ENCODE peak calls at places on chromosomes 5 and 9, in nine cellular contexts. One of them, this sample, is unnamed.

GRCh38 chr9:132832171-132832570 is 45.9 kb downstream of the AK8 start:
- DNase-seq in fibroblast of villous mesenchyme: no peak
- DNase-seq in cardiac fibroblast: no peak
- DNase-seq in HCT116: no peak
- DNase-seq in AG09319: no peak
- DNase-seq in prostate gland: no peak
- DNase-seq in neural progenitor cell: no peak
- DNase-seq in HFFc6: no peak
- DNase-seq in CD8-positive, alpha-beta T cell: no peak
- DNase-seq in this sample: no peak

GRCh38 chr5:170293273-170293672 is 4.3 kb downstream of the LCP2 start:
- DNase-seq in CD8-positive, alpha-beta T cell: no peak
- DNase-seq in AG09319: no peak
- DNase-seq in cardiac fibroblast: no peak
- DNase-seq in fibroblast of villous mesenchyme: no peak
- DNase-seq in HFFc6: no peak
- DNase-seq in neural progenitor cell: no peak
- DNase-seq in HCT116: no peak
- DNase-seq in prostate gland: no peak
- DNase-seq in this sample: peak

GRCh38 chr9:125889122-125889523 is 141.9 kb downstream of the PBX3 start:
- DNase-seq in neural progenitor cell: peak
- DNase-seq in CD8-positive, alpha-beta T cell: peak
- DNase-seq in HCT116: no peak
- DNase-seq in AG09319: no peak
- DNase-seq in cardiac fibroblast: peak
- DNase-seq in fibroblast of villous mesenchyme: peak
- DNase-seq in prostate gland: no peak
- DNase-seq in HFFc6: no peak
- DNase-seq in this sample: peak

GRCh38 chr5:180291234-180291940 is 496 bp downstream of the MAPK9 start:
- DNase-seq in fibroblast of villous mesenchyme: no peak
- DNase-seq in CD8-positive, alpha-beta T cell: no peak
- DNase-seq in cardiac fibroblast: no peak
- DNase-seq in AG09319: no peak
- DNase-seq in HFFc6: no peak
- DNase-seq in neural progenitor cell: peak
- DNase-seq in HCT116: no peak
- DNase-seq in prostate gland: no peak
- DNase-seq in this sample: no peak

GRCh38 chr5:757346-757930 is 27.1 kb downstream of the ZDHHC11B start:
- DNase-seq in prostate gland: no peak
- DNase-seq in cardiac fibroblast: no peak
- DNase-seq in AG09319: no peak
- DNase-seq in neural progenitor cell: peak
- DNase-seq in HCT116: no peak
- DNase-seq in fibroblast of villous mesenchyme: no peak
- DNase-seq in CD8-positive, alpha-beta T cell: no peak
- DNase-seq in HFFc6: no peak
- DNase-seq in this sample: peak

GRCh38 chr9:133521122-133522072 is 3.4 kb downstream of the MYMK start:
- DNase-seq in AG09319: no peak
- DNase-seq in fibroblast of villous mesenchyme: no peak
- DNase-seq in CD8-positive, alpha-beta T cell: no peak
- DNase-seq in prostate gland: no peak
- DNase-seq in HFFc6: no peak
- DNase-seq in neural progenitor cell: no peak
- DNase-seq in cardiac fibroblast: no peak
- DNase-seq in HCT116: no peak
- DNase-seq in this sample: no peak

GRCh38 chr5:39423331-39423751 is 1.4 kb downstream of the DAB2 start:
- DNase-seq in neural progenitor cell: peak
- DNase-seq in fibroblast of villous mesenchyme: no peak
- DNase-seq in CD8-positive, alpha-beta T cell: no peak
- DNase-seq in AG09319: no peak
- DNase-seq in HFFc6: no peak
- DNase-seq in prostate gland: no peak
- DNase-seq in HCT116: no peak
- DNase-seq in cardiac fibroblast: no peak
- DNase-seq in this sample: no peak

GRCh38 chr5:103962023-103962422 is 399.4 kb upstream of the NUDT12 start:
- DNase-seq in AG09319: no peak
- DNase-seq in cardiac fibroblast: no peak
- DNase-seq in CD8-positive, alpha-beta T cell: no peak
- DNase-seq in HCT116: no peak
- DNase-seq in fibroblast of villous mesenchyme: no peak
- DNase-seq in prostate gland: no peak
- DNase-seq in neural progenitor cell: no peak
- DNase-seq in HFFc6: no peak
- DNase-seq in this sample: no peak

GRCh38 chr5:139808481-139809330 is 13.1 kb downstream of the PSD2 start:
- DNase-seq in fibroblast of villous mesenchyme: peak
- DNase-seq in CD8-positive, alpha-beta T cell: no peak
- DNase-seq in AG09319: no peak
- DNase-seq in HCT116: no peak
- DNase-seq in HFFc6: peak
- DNase-seq in cardiac fibroblast: peak
- DNase-seq in neural progenitor cell: peak
- DNase-seq in prostate gland: no peak
- DNase-seq in this sample: no peak

GRCh38 chr5:43601454-43602260 is 1.3 kb upstream of the NNT start:
- DNase-seq in cardiac fibroblast: peak
- DNase-seq in neural progenitor cell: no peak
- DNase-seq in HCT116: no peak
- DNase-seq in fibroblast of villous mesenchyme: peak
- DNase-seq in CD8-positive, alpha-beta T cell: no peak
- DNase-seq in AG09319: no peak
- DNase-seq in prostate gland: no peak
- DNase-seq in HFFc6: peak
- DNase-seq in this sample: no peak

DNA sequence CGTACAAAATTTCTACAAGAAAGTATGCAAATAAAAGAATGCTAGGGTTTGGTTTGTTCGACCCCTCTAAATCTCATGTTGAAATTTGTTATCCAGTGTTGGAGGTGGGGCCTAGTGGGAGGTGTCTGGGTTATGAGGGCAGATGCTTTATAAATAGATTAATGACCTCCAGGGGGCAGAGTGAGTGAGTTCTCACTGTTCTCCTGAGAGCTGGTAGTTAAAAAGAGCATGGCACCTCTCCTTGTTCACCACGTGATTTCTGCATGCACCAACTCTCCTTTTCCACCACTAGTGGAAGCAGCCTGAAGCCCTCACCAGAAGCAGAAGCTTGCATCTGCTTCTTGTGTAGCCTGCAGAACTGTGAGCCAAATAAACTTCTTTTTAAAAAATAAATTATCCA is 50.4 kb upstream of the FAM170A start:
- DNase-seq in HCT116: peak
- DNase-seq in neural progenitor cell: peak
- DNase-seq in prostate gland: no peak
- DNase-seq in CD8-positive, alpha-beta T cell: no peak
- DNase-seq in cardiac fibroblast: peak
- DNase-seq in AG09319: no peak
- DNase-seq in HFFc6: peak
- DNase-seq in fibroblast of villous mesenchyme: peak
- DNase-seq in this sample: no peak
- TF ChIP-seq CTCF in HCT116: peak
- TF ChIP-seq CTCF in neural progenitor cell: peak
- TF ChIP-seq CTCF in prostate gland: no peak
- TF ChIP-seq CTCF in CD8-positive, alpha-beta T cell: no peak
- TF ChIP-seq CTCF in cardiac fibroblast: no peak
- TF ChIP-seq CTCF in AG09319: no peak
- TF ChIP-seq CTCF in HFFc6: peak
- TF ChIP-seq CTCF in fibroblast of villous mesenchyme: peak
- TF ChIP-seq CTCF in this sample: no peak

GRCh38 chr5:177444106-177445051 is 2.2 kb upstream of the PRR7 start:
- DNase-seq in neural progenitor cell: no peak
- DNase-seq in fibroblast of villous mesenchyme: no peak
- DNase-seq in HFFc6: no peak
- DNase-seq in CD8-positive, alpha-beta T cell: no peak
- DNase-seq in AG09319: no peak
- DNase-seq in prostate gland: no peak
- DNase-seq in cardiac fibroblast: no peak
- DNase-seq in HCT116: no peak
- DNase-seq in this sample: no peak

GRCh38 chr5:177442066-177442836 is 4.4 kb upstream of the PRR7 start:
- DNase-seq in AG09319: no peak
- DNase-seq in cardiac fibroblast: no peak
- DNase-seq in prostate gland: no peak
- DNase-seq in HFFc6: no peak
- DNase-seq in HCT116: no peak
- DNase-seq in fibroblast of villous mesenchyme: no peak
- DNase-seq in CD8-positive, alpha-beta T cell: no peak
- DNase-seq in neural progenitor cell: no peak
- DNase-seq in this sample: no peak

GRCh38 chr5:177445052-177446016 is 1.3 kb upstream of the PRR7 start:
- DNase-seq in fibroblast of villous mesenchyme: no peak
- DNase-seq in HFFc6: no peak
- DNase-seq in CD8-positive, alpha-beta T cell: no peak
- DNase-seq in cardiac fibroblast: no peak
- DNase-seq in AG09319: no peak
- DNase-seq in neural progenitor cell: no peak
- DNase-seq in HCT116: no peak
- DNase-seq in prostate gland: no peak
- DNase-seq in this sample: no peak

GRCh38 chr5:177440990-177441780 is 5.4 kb upstream of the PRR7 start:
- DNase-seq in neural progenitor cell: no peak
- DNase-seq in prostate gland: no peak
- DNase-seq in HFFc6: no peak
- DNase-seq in HCT116: no peak
- DNase-seq in fibroblast of villous mesenchyme: no peak
- DNase-seq in AG09319: no peak
- DNase-seq in CD8-positive, alpha-beta T cell: no peak
- DNase-seq in cardiac fibroblast: no peak
- DNase-seq in this sample: no peak

GRCh38 chr5:177443144-177443983 is 3.2 kb upstream of the PRR7 start:
- DNase-seq in AG09319: no peak
- DNase-seq in fibroblast of villous mesenchyme: no peak
- DNase-seq in HCT116: no peak
- DNase-seq in prostate gland: no peak
- DNase-seq in HFFc6: no peak
- DNase-seq in neural progenitor cell: no peak
- DNase-seq in cardiac fibroblast: no peak
- DNase-seq in CD8-positive, alpha-beta T cell: no peak
- DNase-seq in this sample: no peak
- TF ChIP-seq CTCF in AG09319: no peak
- TF ChIP-seq CTCF in fibroblast of villous mesenchyme: no peak
- TF ChIP-seq CTCF in HCT116: no peak
- TF ChIP-seq CTCF in prostate gland: no peak
- TF ChIP-seq CTCF in HFFc6: no peak
- TF ChIP-seq CTCF in neural progenitor cell: no peak
- TF ChIP-seq CTCF in cardiac fibroblast: no peak
- TF ChIP-seq CTCF in CD8-positive, alpha-beta T cell: no peak
- TF ChIP-seq CTCF in this sample: no peak

GRCh38 chr9:12698986-12699385 is 5.8 kb downstream of the TYRP1 start:
- DNase-seq in cardiac fibroblast: peak
- DNase-seq in fibroblast of villous mesenchyme: no peak
- DNase-seq in HFFc6: no peak
- DNase-seq in CD8-positive, alpha-beta T cell: no peak
- DNase-seq in neural progenitor cell: no peak
- DNase-seq in AG09319: no peak
- DNase-seq in prostate gland: no peak
- DNase-seq in HCT116: no peak
- DNase-seq in this sample: no peak

GRCh38 chr9:12703996-12704395 is 10.8 kb downstream of the TYRP1 start:
- DNase-seq in AG09319: no peak
- DNase-seq in CD8-positive, alpha-beta T cell: no peak
- DNase-seq in fibroblast of villous mesenchyme: no peak
- DNase-seq in HFFc6: no peak
- DNase-seq in prostate gland: no peak
- DNase-seq in neural progenitor cell: no peak
- DNase-seq in cardiac fibroblast: no peak
- DNase-seq in HCT116: no peak
- DNase-seq in this sample: no peak

GRCh38 chr9:12705738-12706391 is 12.7 kb downstream of the TYRP1 start:
- DNase-seq in prostate gland: no peak
- DNase-seq in CD8-positive, alpha-beta T cell: no peak
- DNase-seq in HCT116: no peak
- DNase-seq in AG09319: no peak
- DNase-seq in fibroblast of villous mesenchyme: no peak
- DNase-seq in HFFc6: no peak
- DNase-seq in cardiac fibroblast: no peak
- DNase-seq in neural progenitor cell: no peak
- DNase-seq in this sample: no peak

GRCh38 chr9:12699529-12699928 is 6.3 kb downstream of the TYRP1 start:
- DNase-seq in AG09319: no peak
- DNase-seq in prostate gland: no peak
- DNase-seq in HCT116: no peak
- DNase-seq in fibroblast of villous mesenchyme: peak
- DNase-seq in cardiac fibroblast: peak
- DNase-seq in CD8-positive, alpha-beta T cell: no peak
- DNase-seq in HFFc6: peak
- DNase-seq in neural progenitor cell: no peak
- DNase-seq in this sample: no peak

DNA sequence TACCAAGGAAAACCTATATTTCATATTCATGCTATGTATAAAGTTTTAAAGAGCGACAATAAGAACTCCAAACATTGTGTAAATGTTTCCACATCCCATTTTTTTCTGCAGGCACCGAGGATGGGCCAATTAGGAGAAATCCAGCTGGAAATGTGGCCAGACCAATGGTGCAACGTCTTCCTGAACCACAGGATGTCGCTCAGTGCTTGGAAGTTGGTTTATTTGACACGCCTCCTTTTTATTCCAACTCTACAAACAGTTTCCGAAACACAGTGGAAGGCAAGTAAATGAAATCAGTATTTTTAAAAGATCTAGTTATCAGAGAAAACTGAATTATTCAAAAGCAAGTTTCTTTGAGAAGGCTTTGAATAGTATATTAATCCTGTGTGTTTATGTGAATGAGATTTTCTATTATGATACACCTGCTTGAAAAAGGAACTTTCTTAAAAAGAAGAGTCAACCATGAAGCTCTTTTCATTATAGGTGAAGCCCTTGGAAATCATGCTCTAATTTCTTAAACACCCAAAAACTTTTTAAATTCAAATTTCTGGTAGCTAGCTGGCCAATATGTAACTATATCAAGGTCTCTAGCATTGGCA is 9.1 kb downstream of the TYRP1 start:
- DNase-seq in prostate gland: peak
- DNase-seq in HCT116: peak
- DNase-seq in HFFc6: peak
- DNase-seq in fibroblast of villous mesenchyme: peak
- DNase-seq in neural progenitor cell: peak
- DNase-seq in AG09319: peak
- DNase-seq in CD8-positive, alpha-beta T cell: no peak
- DNase-seq in cardiac fibroblast: peak
- DNase-seq in this sample: no peak
- TF ChIP-seq CTCF in prostate gland: peak
- TF ChIP-seq CTCF in HCT116: peak
- TF ChIP-seq CTCF in HFFc6: peak
- TF ChIP-seq CTCF in fibroblast of villous mesenchyme: peak
- TF ChIP-seq CTCF in neural progenitor cell: peak
- TF ChIP-seq CTCF in AG09319: peak
- TF ChIP-seq CTCF in CD8-positive, alpha-beta T cell: no peak
- TF ChIP-seq CTCF in cardiac fibroblast: peak
- TF ChIP-seq CTCF in this sample: no peak

DNA sequence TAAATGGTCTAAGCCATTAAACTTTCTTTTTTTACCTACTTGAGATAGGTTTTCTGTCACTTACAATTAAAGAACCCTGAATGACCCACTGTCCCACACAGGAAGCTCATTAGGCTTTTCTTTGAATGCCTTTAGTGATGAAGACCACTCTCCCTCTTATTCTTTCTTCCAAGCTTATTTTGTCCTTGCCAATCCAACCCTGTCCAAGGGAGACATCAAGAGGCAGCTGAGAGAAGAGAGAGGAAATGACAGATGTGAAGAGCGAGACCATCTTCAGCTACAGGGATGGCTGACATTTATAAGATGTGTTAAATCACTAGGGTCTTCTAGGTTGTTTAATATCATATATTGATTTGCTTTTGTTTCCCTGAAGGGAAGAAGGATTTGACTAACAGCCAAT is 133.5 kb downstream of the FAM114A2 start:
- DNase-seq in HCT116: no peak
- DNase-seq in AG09319: no peak
- DNase-seq in fibroblast of villous mesenchyme: no peak
- DNase-seq in HFFc6: no peak
- DNase-seq in neural progenitor cell: peak
- DNase-seq in CD8-positive, alpha-beta T cell: no peak
- DNase-seq in prostate gland: no peak
- DNase-seq in cardiac fibroblast: no peak
- DNase-seq in this sample: no peak
- TF ChIP-seq CTCF in HCT116: no peak
- TF ChIP-seq CTCF in AG09319: no peak
- TF ChIP-seq CTCF in fibroblast of villous mesenchyme: no peak
- TF ChIP-seq CTCF in HFFc6: no peak
- TF ChIP-seq CTCF in neural progenitor cell: peak
- TF ChIP-seq CTCF in CD8-positive, alpha-beta T cell: no peak
- TF ChIP-seq CTCF in prostate gland: no peak
- TF ChIP-seq CTCF in cardiac fibroblast: no peak
- TF ChIP-seq CTCF in this sample: no peak